ENCODE peak calls at places on chromosomes 3 and 15, in six cellular contexts. Z is fibroblast of lung, W is trophoblast cell, Q is neural progenitor cell, X is GM12878, R is HCT116. Y is an unnamed sample.

GRCh38 chr3:140499114-140499757 is 178.6 kb upstream of the TRIM42 start:
- DNase-seq in Z (peak), W (peak), Q (peak), X (no peak), R (no peak), Y (peak)

GRCh38 chr3:127043041-127043641 is 60.2 kb downstream of the PLXNA1 start:
- DNase-seq in Z (peak), W (peak), Q (peak), X (no peak), R (no peak), Y (peak)

GRCh38 chr3:134752761-134753461 is 42.1 kb upstream of the EPHB1 start:
- DNase-seq in Z (no peak), W (no peak), Q (no peak), X (no peak), R (no peak), Y (no peak)

GRCh38 chr3:196641278-196642058 is 2.0 kb downstream of the NRROS start:
- DNase-seq in Z (no peak), W (peak), Q (no peak), X (no peak), R (no peak), Y (no peak)

GRCh38 chr15:60006203-60006782 is 2.2 kb downstream of the FOXB1 start:
- DNase-seq in Z (peak), W (peak), Q (peak), X (no peak), R (no peak), Y (peak)

GRCh38 chr15:56369234-56369633 is 4.0 kb downstream of the TEX9 start:
- DNase-seq in Z (no peak), W (no peak), Q (no peak), X (no peak), R (no peak), Y (no peak)

GRCh38 chr3:3800076-3800448 is 831 bp downstream of the LRRN1 start:
- DNase-seq in Z (peak), W (no peak), Q (peak), X (no peak), R (no peak), Y (peak)

GRCh38 chr3:138332472-138333073 is 2.9 kb upstream of the NME9 start:
- DNase-seq in Z (peak), W (peak), Q (peak), X (no peak), R (peak), Y (peak)

GRCh38 chr3:71103430-71103881 is 480.1 kb downstream of the FOXP1 start:
- DNase-seq in Z (peak), W (no peak), Q (no peak), X (no peak), R (no peak), Y (no peak)

GRCh38 chr15:38588672-38589071 is 24.1 kb upstream of the RASGRP1 start:
- DNase-seq in Z (peak), W (peak), Q (no peak), X (no peak), R (no peak), Y (no peak)

GRCh38 chr15:68765602-68766368 is 54.9 kb downstream of the ANP32A start:
- DNase-seq in Z (no peak), W (no peak), Q (no peak), X (no peak), R (no peak), Y (no peak)

GRCh38 chr3:193869221-193870201 is 266.4 kb upstream of the HES1 start:
- DNase-seq in Z (peak), W (peak), Q (peak), X (no peak), R (peak), Y (peak)

GRCh38 chr15:85041230-85041629 is 59.6 kb downstream of the PDE8A start:
- DNase-seq in Z (no peak), W (no peak), Q (no peak), X (no peak), R (no peak), Y (no peak)

GRCh38 chr3:70854108-70854507 is 541.7 kb upstream of the MDFIC2 start:
- DNase-seq in Z (no peak), W (no peak), Q (peak), X (no peak), R (no peak), Y (peak)

GRCh38 chr15:78702609-78703332 is 61.8 kb upstream of the CHRNB4 start:
- DNase-seq in Z (no peak), W (no peak), Q (no peak), X (no peak), R (no peak), Y (no peak)

DNA sequence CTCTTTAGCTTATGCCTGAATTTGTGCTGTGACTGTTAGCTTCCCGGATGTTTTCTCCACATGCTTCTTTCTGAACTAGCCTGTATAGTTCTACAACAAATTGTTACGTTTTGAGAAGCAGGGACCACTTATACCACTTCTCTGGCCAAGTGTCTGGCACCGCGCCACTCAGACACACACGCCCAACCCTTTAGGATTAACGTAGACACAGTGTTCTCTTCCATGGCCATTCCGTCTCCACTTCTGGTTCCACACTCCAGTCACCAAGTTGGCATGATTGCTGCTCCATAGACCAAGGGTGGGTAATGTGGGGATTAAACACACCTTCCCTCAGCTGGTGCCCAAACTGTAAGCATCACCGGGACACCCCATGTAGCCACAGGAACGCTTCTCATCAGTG is 751 bp upstream of the TMEM108 start:
- DNase-seq in Z (no peak), W (peak), Q (no peak), X (no peak), R (no peak), Y (no peak)
- H3K9ac ChIP-seq in Z (no peak), W (no peak), Q (no peak), X (no peak), R (no peak), Y (peak)

GRCh38 chr15:62942411-62942810 is 100.1 kb upstream of the TPM1 start:
- DNase-seq in Z (no peak), W (no peak), Q (no peak), X (no peak), R (no peak), Y (no peak)

GRCh38 chr15:62941719-62942118 is 100.8 kb upstream of the TPM1 start:
- DNase-seq in Z (peak), W (peak), Q (no peak), X (no peak), R (no peak), Y (no peak)

GRCh38 chr15:62938825-62939224 is 103.7 kb upstream of the TPM1 start:
- DNase-seq in Z (peak), W (no peak), Q (no peak), X (no peak), R (no peak), Y (no peak)

GRCh38 chr15:62940359-62940754 is 102.2 kb upstream of the TPM1 start:
- DNase-seq in Z (no peak), W (no peak), Q (no peak), X (no peak), R (no peak), Y (no peak)

DNA sequence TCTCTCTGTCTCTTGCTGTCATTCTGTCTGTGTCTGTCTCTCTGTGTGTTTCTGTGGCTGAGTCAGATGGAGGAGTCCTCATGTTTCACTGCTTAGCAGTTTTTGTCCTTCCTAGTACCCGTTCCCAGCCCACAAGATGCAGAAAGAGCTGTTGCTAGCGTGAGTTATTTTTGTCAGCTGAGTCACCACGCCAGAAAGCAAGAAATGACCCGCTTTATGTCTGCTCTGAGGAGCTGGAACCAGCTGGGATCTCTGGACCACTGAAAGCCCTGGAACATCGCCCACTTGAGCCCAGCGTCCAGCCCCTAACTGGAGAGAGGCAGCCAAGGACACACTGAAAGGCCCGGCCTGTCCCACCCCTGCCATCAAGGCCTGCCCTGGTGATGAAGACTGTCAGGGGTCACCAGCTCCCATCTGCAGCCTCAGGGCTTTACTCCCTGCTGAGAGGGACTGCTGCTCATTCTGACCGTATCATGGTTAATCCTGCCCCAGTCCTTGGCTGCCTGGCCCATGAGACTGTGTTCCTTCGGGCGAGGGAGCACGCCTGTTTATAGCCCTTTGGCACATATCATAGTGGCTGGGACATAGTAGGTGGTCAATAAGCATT is 101.7 kb upstream of the TPM1 start:
- DNase-seq in Z (peak), W (peak), Q (no peak), X (no peak), R (no peak), Y (peak)
- H3K27ac ChIP-seq in Z (peak), W (peak), Q (no peak), X (no peak), R (no peak), Y (no peak)

DNA sequence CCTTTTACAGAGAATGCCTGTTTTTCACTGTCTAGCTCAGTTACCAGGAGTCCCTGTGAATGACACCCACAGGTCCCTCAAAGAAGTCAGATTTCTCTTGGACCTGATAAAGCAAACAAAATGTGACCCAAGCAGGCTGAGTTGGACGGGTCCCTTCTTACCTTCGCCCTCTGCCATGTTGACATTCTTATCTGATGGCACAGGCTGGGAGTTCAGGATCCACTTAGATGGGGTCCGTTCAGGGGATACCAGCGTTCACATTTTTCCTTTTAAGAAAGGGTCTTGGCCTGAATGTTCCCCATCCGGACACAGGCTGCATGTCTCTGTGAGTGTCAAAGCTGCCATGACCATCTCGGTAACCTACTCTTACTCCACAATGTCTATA is 179.0 kb downstream of the THSD4 start:
- DNase-seq in Z (no peak), W (no peak), Q (no peak), X (no peak), R (no peak), Y (no peak)
- H3K9ac ChIP-seq in Z (no peak), W (no peak), Q (no peak), X (no peak), R (peak), Y (no peak)

GRCh38 chr3:105401254-105401653 is 34.5 kb downstream of the ALCAM start:
- DNase-seq in Z (no peak), W (no peak), Q (no peak), X (no peak), R (no peak), Y (no peak)

GRCh38 chr3:105399611-105400010 is 32.9 kb downstream of the ALCAM start:
- DNase-seq in Z (peak), W (no peak), Q (no peak), X (no peak), R (no peak), Y (no peak)

GRCh38 chr3:105399062-105399461 is 32.4 kb downstream of the ALCAM start:
- DNase-seq in Z (no peak), W (no peak), Q (no peak), X (no peak), R (no peak), Y (no peak)

GRCh38 chr3:105402287-105402801 is 35.6 kb downstream of the ALCAM start:
- DNase-seq in Z (peak), W (no peak), Q (peak), X (no peak), R (peak), Y (peak)

DNA sequence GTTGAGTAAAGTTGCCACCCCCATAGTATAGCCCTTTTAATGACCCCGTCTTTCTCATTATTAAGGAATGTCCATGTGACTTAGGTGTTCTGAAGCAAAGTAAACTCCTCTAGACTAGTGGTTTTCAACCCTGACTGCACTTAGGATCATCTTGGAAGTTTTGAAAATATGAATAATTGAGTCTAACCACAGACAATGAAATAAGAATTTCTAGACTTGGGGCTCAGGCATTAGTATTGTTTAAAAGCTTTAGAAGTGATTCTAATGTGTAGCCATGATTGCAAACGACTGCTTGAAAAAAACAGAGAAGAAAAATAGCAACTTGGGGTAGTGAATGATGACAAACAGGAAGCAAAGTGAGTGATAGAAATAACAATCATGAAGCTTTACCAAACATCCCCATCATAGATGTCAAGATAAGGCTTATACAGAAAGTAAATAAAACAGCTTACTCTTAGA is 35.0 kb downstream of the ALCAM start:
- DNase-seq in Z (peak), W (no peak), Q (no peak), X (no peak), R (peak), Y (no peak)
- H3K27ac ChIP-seq in Z (no peak), W (no peak), Q (no peak), X (no peak), R (peak), Y (no peak)

GRCh38 chr3:47009225-47010049 is 30.0 kb downstream of the NBEAL2 start:
- DNase-seq in Z (peak), W (peak), Q (peak), X (peak), R (no peak), Y (peak)

GRCh38 chr3:47012342-47013230 is 33.1 kb downstream of the NBEAL2 start:
- DNase-seq in Z (no peak), W (no peak), Q (no peak), X (no peak), R (no peak), Y (no peak)

GRCh38 chr3:47011371-47011770 is 31.9 kb downstream of the NBEAL2 start:
- DNase-seq in Z (no peak), W (no peak), Q (no peak), X (no peak), R (no peak), Y (no peak)

GRCh38 chr3:47010050-47010712 is 30.7 kb downstream of the NBEAL2 start:
- DNase-seq in Z (no peak), W (no peak), Q (no peak), X (no peak), R (no peak), Y (no peak)

DNA sequence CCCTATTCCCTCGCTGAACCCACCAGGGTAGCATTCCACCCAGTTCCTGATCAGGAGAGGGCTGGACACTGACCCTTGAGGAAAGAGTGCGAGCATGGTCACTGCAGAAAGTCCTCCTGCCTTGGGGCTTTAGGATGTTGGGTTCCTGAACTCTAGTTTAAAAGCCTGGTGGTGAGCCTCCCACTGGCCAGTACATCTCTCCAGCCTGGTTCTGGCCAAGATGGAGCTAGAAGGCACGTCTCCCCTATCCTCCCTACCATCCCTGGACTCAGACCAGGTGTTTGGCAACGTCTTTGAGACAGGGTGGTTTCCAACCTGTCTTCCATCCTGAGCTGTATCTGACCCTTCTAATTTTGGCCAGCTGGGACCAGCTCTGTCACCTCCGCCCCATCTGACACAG is 31.4 kb downstream of the NBEAL2 start:
- DNase-seq in Z (no peak), W (no peak), Q (no peak), X (no peak), R (no peak), Y (no peak)
- H3K9ac ChIP-seq in Z (no peak), W (no peak), Q (no peak), X (no peak), R (no peak), Y (no peak)

GRCh38 chr3:111744611-111745010 is 114.5 kb upstream of the PHLDB2 start:
- DNase-seq in Z (no peak), W (no peak), Q (no peak), X (no peak), R (no peak), Y (no peak)
- H3K27ac ChIP-seq in Z (no peak), W (no peak), Q (no peak), X (no peak), R (no peak), Y (no peak)

DNA sequence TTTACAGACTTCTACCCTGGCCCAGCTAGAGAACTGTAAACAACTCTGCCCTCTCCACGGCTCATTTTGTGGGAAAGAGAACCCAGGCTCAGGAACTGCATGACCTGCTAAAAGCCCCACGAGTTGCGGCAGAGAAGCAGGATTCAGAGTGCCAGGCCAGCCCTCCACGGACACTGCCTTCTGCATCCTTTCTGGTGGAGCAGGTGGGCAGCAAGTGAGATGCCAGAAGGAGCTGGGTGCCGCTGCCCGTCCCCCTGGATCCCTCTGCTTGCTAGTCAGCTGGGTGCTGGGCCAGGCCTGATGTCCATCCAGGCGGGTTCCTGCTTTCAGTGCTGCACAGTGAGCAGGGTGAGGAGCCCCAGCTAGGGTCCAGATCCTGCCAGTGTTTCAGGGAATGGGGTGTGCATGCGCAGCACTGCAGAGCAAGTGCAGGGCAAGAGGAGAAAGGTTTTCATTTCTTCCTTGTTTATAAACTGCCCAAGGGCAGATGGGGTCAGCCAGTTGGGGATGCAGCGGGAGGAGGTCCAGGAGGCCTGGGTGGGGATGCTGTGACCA is 5.2 kb upstream of the RAB43 start:
- DNase-seq in Z (no peak), W (no peak), Q (no peak), X (no peak), R (no peak), Y (no peak)
- H3K9ac ChIP-seq in Z (no peak), W (no peak), Q (no peak), X (no peak), R (no peak), Y (no peak)

DNA sequence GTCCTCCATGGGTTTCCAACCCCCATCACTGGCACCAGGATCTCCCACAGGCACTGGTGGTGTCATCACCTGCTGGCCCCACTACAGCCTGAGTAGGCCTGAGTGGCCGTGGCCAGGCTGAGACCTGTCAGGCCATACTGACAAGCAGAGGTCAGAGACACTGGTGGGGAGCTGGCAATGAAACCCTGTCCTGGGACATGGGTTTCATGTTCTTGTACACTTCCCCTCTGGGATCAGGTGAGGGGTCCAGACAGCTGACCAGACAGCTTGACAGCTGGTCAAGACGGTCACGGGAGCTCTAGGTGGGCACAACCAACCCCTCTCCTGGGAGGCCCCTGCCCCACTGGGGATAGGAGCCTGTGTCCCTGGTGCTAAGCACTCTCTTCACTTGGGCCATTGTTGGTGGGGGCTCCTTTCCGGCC is 13.1 kb downstream of the ZBTB47 start:
- DNase-seq in Z (no peak), W (no peak), Q (no peak), X (no peak), R (no peak), Y (no peak)
- H3K27ac ChIP-seq in Z (no peak), W (no peak), Q (no peak), X (no peak), R (no peak), Y (no peak)

DNA sequence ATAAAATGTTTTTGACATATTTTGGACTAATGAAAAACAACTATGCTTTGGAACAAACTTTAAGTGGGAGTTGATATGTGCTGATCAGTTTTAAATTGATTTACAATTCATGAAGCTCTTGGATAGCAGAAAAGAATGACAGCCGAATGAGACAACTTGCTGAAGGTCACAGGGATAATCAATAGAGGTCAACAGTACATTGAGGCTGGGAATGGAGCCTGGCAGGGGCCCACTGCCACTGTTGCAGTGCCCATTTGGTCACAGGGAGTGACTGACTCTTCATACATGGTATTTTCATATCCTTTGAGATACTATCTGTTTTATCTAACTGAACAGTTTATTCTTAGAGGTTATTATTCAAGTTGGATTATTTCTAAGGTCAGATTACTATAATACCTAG is 58.7 kb upstream of the EIF5A2 start:
- DNase-seq in Z (no peak), W (no peak), Q (no peak), X (no peak), R (no peak), Y (no peak)
- H3K9ac ChIP-seq in Z (no peak), W (no peak), Q (no peak), X (no peak), R (no peak), Y (no peak)

GRCh38 chr3:113829576-113830354 is 8.8 kb upstream of the GRAMD1C start:
- DNase-seq in Z (no peak), W (no peak), Q (no peak), X (peak), R (no peak), Y (no peak)
- H3K27ac ChIP-seq in Z (no peak), W (no peak), Q (no peak), X (peak), R (no peak), Y (no peak)

Y was measured in mesendoderm.